ENCODE peak calls at places on chromosome 22, in ten cellular contexts. M, W, L, J, I, X, D, H, P and Q are unnamed samples.

GRCh38 chr22:35984183-35984710 is 44.4 kb downstream of the RBFOX2 start:
- DNase-seq in M (no peak), W (no peak), L (no peak), J (no peak), I (no peak), X (no peak), D (no peak), H (no peak), P (no peak), Q (no peak)

GRCh38 chr22:29011868-29012428 is 49.7 kb downstream of the C22orf31 start:
- DNase-seq in M (no peak), W (peak), L (no peak), J (no peak), I (no peak), X (no peak), D (no peak), H (no peak), P (no peak), Q (no peak)

GRCh38 chr22:22431271-22432220 is 77.0 kb downstream of the ZNF280B start:
- DNase-seq in M (peak), W (peak), L (peak), J (peak), I (peak), X (peak), D (peak), H (peak), P (peak), Q (peak)

GRCh38 chr22:44930711-44931035 is 79.1 kb downstream of the PHF21B start:
- DNase-seq in M (no peak), W (no peak), L (no peak), J (no peak), I (no peak), X (no peak), D (no peak), H (no peak), P (no peak), Q (peak)

GRCh38 chr22:45905326-45905923 is 71.5 kb downstream of the WNT7B start:
- DNase-seq in M (no peak), W (no peak), L (no peak), J (no peak), I (no peak), X (no peak), D (no peak), H (no peak), P (no peak), Q (no peak)

GRCh38 chr22:36383110-36383581 is 4.6 kb downstream of the MYH9 start:
- DNase-seq in M (peak), W (no peak), L (no peak), J (peak), I (peak), X (no peak), D (peak), H (no peak), P (peak), Q (no peak)

GRCh38 chr22:24112188-24112587 is 69.1 kb upstream of the SUSD2 start:
- DNase-seq in M (no peak), W (no peak), L (no peak), J (no peak), I (no peak), X (no peak), D (no peak), H (no peak), P (no peak), Q (no peak)

GRCh38 chr22:27885977-27886842 is 32.8 kb downstream of the PITPNB start:
- DNase-seq in M (peak), W (no peak), L (no peak), J (peak), I (peak), X (peak), D (peak), H (peak), P (peak), Q (peak)

GRCh38 chr22:38485783-38486182 is 17.9 kb downstream of the KDELR3 start:
- DNase-seq in M (no peak), W (no peak), L (no peak), J (no peak), I (no peak), X (no peak), D (no peak), H (no peak), P (no peak), Q (no peak)

GRCh38 chr22:39174498-39175120 is 22.1 kb upstream of the CBX7 start:
- DNase-seq in M (peak), W (no peak), L (peak), J (peak), I (peak), X (peak), D (peak), H (peak), P (peak), Q (peak)

GRCh38 chr22:39365406-39365782 is 15.6 kb downstream of the SYNGR1 start:
- DNase-seq in M (no peak), W (no peak), L (no peak), J (no peak), I (no peak), X (peak), D (no peak), H (no peak), P (no peak), Q (no peak)

GRCh38 chr22:30754971-30755759 is 60.5 kb downstream of the OSBP2 start:
- DNase-seq in M (peak), W (peak), L (peak), J (peak), I (peak), X (peak), D (peak), H (peak), P (peak), Q (peak)

GRCh38 chr22:42431401-42432019 is 693 bp downstream of the NFAM1 start:
- DNase-seq in M (no peak), W (no peak), L (no peak), J (no peak), I (no peak), X (no peak), D (no peak), H (no peak), P (no peak), Q (no peak)

GRCh38 chr22:20456722-20457076 is 19.1 kb upstream of the SCARF2 start:
- DNase-seq in M (no peak), W (no peak), L (no peak), J (no peak), I (no peak), X (no peak), D (no peak), H (no peak), P (no peak), Q (no peak)

GRCh38 chr22:48724899-48725298 is 1102.8 kb downstream of the BRD1 start:
- DNase-seq in M (no peak), W (no peak), L (no peak), J (no peak), I (no peak), X (no peak), D (no peak), H (no peak), P (no peak), Q (no peak)

GRCh38 chr22:23067691-23068090 is 2.6 kb upstream of the GNAZ start:
- DNase-seq in M (no peak), W (no peak), L (no peak), J (no peak), I (no peak), X (no peak), D (peak), H (no peak), P (no peak), Q (no peak)

GRCh38 chr22:39931271-39931670 is 28.9 kb upstream of the TMA7B start:
- DNase-seq in M (no peak), W (no peak), L (no peak), J (no peak), I (no peak), X (no peak), D (no peak), H (no peak), P (no peak), Q (no peak)

GRCh38 chr22:38403806-38404205 is 51.2 kb downstream of the KCNJ4 start:
- DNase-seq in M (no peak), W (no peak), L (no peak), J (no peak), I (no peak), X (no peak), D (no peak), H (peak), P (no peak), Q (no peak)

GRCh38 chr22:36027579-36027959 is 1.1 kb downstream of the RBFOX2 start:
- DNase-seq in M (no peak), W (no peak), L (peak), J (no peak), I (no peak), X (peak), D (peak), H (no peak), P (no peak), Q (no peak)

GRCh38 chr22:29476116-29476515 is 3.9 kb upstream of the NEFH start:
- DNase-seq in M (no peak), W (no peak), L (no peak), J (no peak), I (no peak), X (no peak), D (peak), H (no peak), P (no peak), Q (no peak)

GRCh38 chr22:17119481-17120202 is 1.5 kb downstream of the TMEM121B start:
- DNase-seq in M (no peak), W (no peak), L (peak), J (no peak), I (no peak), X (no peak), D (peak), H (peak), P (no peak), Q (peak)

GRCh38 chr22:44025171-44026065 is 1.3 kb downstream of the PARVB start:
- DNase-seq in M (no peak), W (no peak), L (no peak), J (no peak), I (peak), X (peak), D (no peak), H (no peak), P (no peak), Q (no peak)

GRCh38 chr22:23038334-23038642 is 32.0 kb upstream of the GNAZ start:
- DNase-seq in M (no peak), W (no peak), L (no peak), J (no peak), I (no peak), X (no peak), D (no peak), H (no peak), P (no peak), Q (no peak)

GRCh38 chr22:48955351-48956311 is 872.0 kb downstream of the BRD1 start:
- DNase-seq in M (no peak), W (no peak), L (no peak), J (no peak), I (no peak), X (no peak), D (no peak), H (no peak), P (no peak), Q (no peak)

GRCh38 chr22:45541580-45541979 is 38.9 kb downstream of the FBLN1 start:
- DNase-seq in M (no peak), W (no peak), L (no peak), J (no peak), I (no peak), X (no peak), D (no peak), H (no peak), P (no peak), Q (no peak)

GRCh38 chr22:48306284-48306683 is 1521.4 kb downstream of the BRD1 start:
- DNase-seq in M (no peak), W (no peak), L (no peak), J (no peak), I (no peak), X (no peak), D (no peak), H (no peak), P (no peak), Q (no peak)

GRCh38 chr22:47651216-47651987 is 889.0 kb downstream of the TBC1D22A start:
- DNase-seq in M (no peak), W (no peak), L (no peak), J (no peak), I (no peak), X (no peak), D (no peak), H (no peak), P (no peak), Q (no peak)